ENCODE peak calls at places on chromosomes 11 and 22, in nine cellular contexts. N is HFF-Myc; K is brain microvascular endothelial cell; A is CD8-positive, alpha-beta T cell; F is foreskin fibroblast; T is progenitor cell of endocrine pancreas; B is right lobe of liver; X is transverse colon; Z is epithelial cell of esophagus. J is an unnamed sample.

GRCh38 chr22:20741634-20742581 is 32.0 kb upstream of the SERPIND1 start:
- DNase-seq in N (no peak), K (peak; percentile 11), A (peak; percentile 28), F (peak; percentile 3), T (no peak), B (no peak), X (peak; percentile 22), Z (peak; percentile 56), J (no peak)

GRCh38 chr11:16933756-16934603 is 80.2 kb downstream of the PLEKHA7 start:
- DNase-seq in N (no peak), K (peak; percentile 24), A (no peak), F (no peak), T (no peak), B (no peak), X (no peak), Z (no peak), J (no peak)

GRCh38 chr11:134063991-134064747 is 4.7 kb upstream of the JAM3 start:
- DNase-seq in N (no peak), K (no peak), A (no peak), F (no peak), T (no peak), B (no peak), X (no peak), Z (no peak), J (no peak)

GRCh38 chr11:67303132-67303988 is at the start of gene SSH3:
- DNase-seq in N (no peak), K (no peak), A (peak; percentile 19), F (peak; percentile 57), T (peak; percentile 45), B (peak; percentile 94), X (peak; percentile 90), Z (peak; percentile 66), J (peak; percentile 46)

GRCh38 chr11:16312242-16312641 is 44.1 kb downstream of the SOX6 start:
- DNase-seq in N (no peak), K (no peak), A (no peak), F (no peak), T (no peak), B (no peak), X (no peak), Z (no peak), J (no peak)

GRCh38 chr22:39092111-39092867 is 4.8 kb upstream of the APOBEC3H start:
- DNase-seq in N (no peak), K (no peak), A (no peak), F (no peak), T (no peak), B (no peak), X (no peak), Z (no peak), J (no peak)

GRCh38 chr11:45473491-45473890 is 187.3 kb upstream of the SYT13 start:
- DNase-seq in N (no peak), K (no peak), A (no peak), F (no peak), T (no peak), B (no peak), X (no peak), Z (no peak), J (no peak)

GRCh38 chr11:134025086-134025437 is 43.8 kb upstream of the JAM3 start:
- DNase-seq in N (no peak), K (no peak), A (no peak), F (no peak), T (no peak), B (peak; percentile 35), X (no peak), Z (no peak), J (no peak)

GRCh38 chr11:110059706-110060430 is 33.3 kb upstream of the ZC3H12C start:
- DNase-seq in N (no peak), K (no peak), A (no peak), F (peak; percentile 11), T (no peak), B (no peak), X (no peak), Z (peak; percentile 57), J (no peak)

GRCh38 chr11:128095459-128096096 is 491.8 kb downstream of the ETS1 start:
- DNase-seq in N (peak; percentile 86), K (peak; percentile 94), A (no peak), F (peak; percentile 50), T (no peak), B (no peak), X (no peak), Z (peak; percentile 90), J (no peak)
- TF ChIP-seq CTCF in N (peak; percentile 7), K (peak; percentile 29), A (no peak), F (no peak), T (no peak), B (no peak), X (no peak), Z (peak; percentile 23), J (no peak)

DNA sequence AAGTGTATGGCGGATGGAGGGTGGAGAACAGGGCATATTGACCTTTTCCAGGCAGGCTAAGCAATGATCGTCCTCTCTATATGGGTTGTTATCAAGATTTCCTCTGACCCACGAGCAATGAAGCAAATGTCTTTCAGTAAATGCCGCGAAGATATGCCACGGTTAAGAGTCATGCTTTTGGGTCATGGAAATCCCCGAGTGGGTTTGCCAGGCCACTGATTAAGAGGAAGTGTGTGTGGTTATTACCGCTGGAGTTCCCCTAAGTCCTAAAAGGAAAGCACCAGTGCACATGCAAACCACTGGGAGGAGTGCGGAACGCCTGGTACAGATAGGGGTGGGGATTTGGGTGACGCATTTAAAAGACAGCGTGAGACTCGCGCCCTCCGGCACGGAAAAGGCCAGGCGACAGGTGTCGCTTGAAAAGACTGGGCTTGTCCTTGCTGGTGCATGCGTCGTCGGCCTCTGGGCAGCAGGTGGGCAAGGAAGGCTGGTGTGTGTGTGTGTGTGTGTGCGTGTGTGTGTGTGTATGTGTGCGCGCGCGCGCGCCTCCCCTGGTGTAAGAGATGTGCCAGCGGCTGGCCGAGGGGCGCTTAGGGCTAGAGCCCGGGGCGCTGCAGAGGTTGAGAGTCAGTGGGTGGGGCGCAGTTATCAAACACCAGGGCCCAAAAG is at the start of gene BIRC3:
- DNase-seq in N (peak; percentile 78), K (peak; percentile 93), A (peak; percentile 96), F (peak; percentile 84), T (peak; percentile 21), B (peak; percentile 93), X (peak; percentile 94), Z (peak; percentile 98), J (peak; percentile 82)
- TF ChIP-seq CTCF in N (no peak), K (peak; percentile 54), A (no peak), F (peak; percentile 18), T (peak; percentile 30), B (peak; percentile 32), X (peak; percentile 31), Z (peak; percentile 58), J (no peak)

GRCh38 chr11:131544591-131544990 is 174.2 kb downstream of the NTM start:
- DNase-seq in N (no peak), K (no peak), A (no peak), F (no peak), T (no peak), B (no peak), X (no peak), Z (no peak), J (no peak)
- TF ChIP-seq CTCF in N (no peak), K (peak; percentile 16), A (no peak), F (no peak), T (no peak), B (no peak), X (no peak), Z (no peak), J (no peak)

DNA sequence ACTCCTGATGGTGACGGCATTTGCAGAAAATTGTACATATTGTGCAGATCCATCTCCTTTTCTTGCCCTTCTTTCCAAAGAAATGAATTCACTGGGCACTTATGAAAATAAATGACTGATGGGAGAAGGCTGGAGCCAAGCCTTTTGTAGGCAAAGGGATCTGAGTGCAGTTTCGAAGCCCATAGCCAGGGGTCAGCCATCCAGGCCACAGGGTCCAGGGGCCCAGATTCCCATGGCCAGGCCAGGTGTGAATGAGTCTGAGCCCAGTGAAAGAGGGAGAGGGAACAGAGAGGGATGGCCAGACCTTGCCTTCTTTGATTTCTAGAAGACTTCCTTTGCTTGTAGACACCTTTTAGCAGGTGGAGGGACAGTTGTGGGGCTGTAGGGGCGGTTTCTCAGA is 209.1 kb downstream of the KIRREL3 start:
- DNase-seq in N (no peak), K (no peak), A (no peak), F (no peak), T (no peak), B (no peak), X (no peak), Z (no peak), J (no peak)
- TF ChIP-seq CTCF in N (peak; percentile 18), K (peak; percentile 28), A (no peak), F (peak; percentile 6), T (peak; percentile 38), B (no peak), X (no peak), Z (no peak), J (no peak)

GRCh38 chr22:41578818-41579217 is 10.8 kb downstream of the PMM1 start:
- DNase-seq in N (no peak), K (no peak), A (no peak), F (no peak), T (no peak), B (no peak), X (no peak), Z (no peak), J (no peak)

GRCh38 chr22:41579297-41579996 is 10.2 kb downstream of the PMM1 start:
- DNase-seq in N (no peak), K (no peak), A (no peak), F (no peak), T (no peak), B (no peak), X (no peak), Z (no peak), J (no peak)

GRCh38 chr22:41582694-41583093 is 6.9 kb downstream of the PMM1 start:
- DNase-seq in N (no peak), K (no peak), A (no peak), F (no peak), T (no peak), B (no peak), X (no peak), Z (no peak), J (no peak)

GRCh38 chr22:41578114-41578513 is 11.5 kb downstream of the PMM1 start:
- DNase-seq in N (no peak), K (no peak), A (no peak), F (no peak), T (no peak), B (no peak), X (no peak), Z (no peak), J (no peak)

GRCh38 chr22:41579997-41580355 is 9.7 kb downstream of the PMM1 start:
- DNase-seq in N (no peak), K (no peak), A (no peak), F (no peak), T (no peak), B (no peak), X (no peak), Z (no peak), J (no peak)
- TF ChIP-seq CTCF in N (no peak), K (no peak), A (no peak), F (no peak), T (no peak), B (no peak), X (no peak), Z (no peak), J (no peak)

J was measured in activated B cell treated with CpG ODN at 0.5 μM for 24 hours.